ENCODE peak calls at places on chromosomes 6 and 20, in six cellular contexts. One of them, this sample, is unnamed.

GRCh38 chr6:165245287-165245686 is 64.1 kb downstream of the C6orf118 start:
- DNase-seq in OCI-LY7: peak; percentile 1
- DNase-seq in heart left ventricle: no peak
- DNase-seq in uterus: no peak
- DNase-seq in HCT116: no peak
- DNase-seq in cardiac fibroblast: peak; percentile 61
- DNase-seq in this sample: no peak

GRCh38 chr6:97305676-97306075 is 22.7 kb upstream of the MMS22L start:
- DNase-seq in cardiac fibroblast: no peak
- DNase-seq in heart left ventricle: no peak
- DNase-seq in HCT116: no peak
- DNase-seq in uterus: no peak
- DNase-seq in OCI-LY7: no peak
- DNase-seq in this sample: no peak

GRCh38 chr6:13272131-13273046 is 55.9 kb downstream of the TBC1D7 start:
- DNase-seq in cardiac fibroblast: no peak
- DNase-seq in uterus: no peak
- DNase-seq in heart left ventricle: peak; percentile 59
- DNase-seq in OCI-LY7: peak; percentile 84
- DNase-seq in HCT116: no peak
- DNase-seq in this sample: no peak

GRCh38 chr20:56987992-56988391 is 278.4 kb downstream of the BMP7 start:
- DNase-seq in cardiac fibroblast: no peak
- DNase-seq in uterus: no peak
- DNase-seq in OCI-LY7: no peak
- DNase-seq in HCT116: no peak
- DNase-seq in heart left ventricle: no peak
- DNase-seq in this sample: no peak

GRCh38 chr6:147849401-147849800 is 340.9 kb downstream of the SAMD5 start:
- DNase-seq in HCT116: no peak
- DNase-seq in cardiac fibroblast: no peak
- DNase-seq in uterus: no peak
- DNase-seq in OCI-LY7: no peak
- DNase-seq in heart left ventricle: no peak
- DNase-seq in this sample: no peak

GRCh38 chr6:8082954-8083858 is 19.0 kb upstream of the BLOC1S5 start:
- DNase-seq in uterus: no peak
- DNase-seq in heart left ventricle: no peak
- DNase-seq in HCT116: peak; percentile 64
- DNase-seq in OCI-LY7: no peak
- DNase-seq in cardiac fibroblast: peak; percentile 95
- DNase-seq in this sample: no peak

GRCh38 chr6:12886961-12887775 is 170.6 kb downstream of the PHACTR1 start:
- DNase-seq in cardiac fibroblast: no peak
- DNase-seq in heart left ventricle: no peak
- DNase-seq in OCI-LY7: no peak
- DNase-seq in uterus: no peak
- DNase-seq in HCT116: no peak
- DNase-seq in this sample: no peak

GRCh38 chr6:133568970-133569889 is 319.7 kb upstream of the TCF21 start:
- DNase-seq in cardiac fibroblast: peak; percentile 95
- DNase-seq in OCI-LY7: peak; percentile 8
- DNase-seq in uterus: peak; percentile 35
- DNase-seq in HCT116: peak; percentile 87
- DNase-seq in heart left ventricle: peak; percentile 42
- DNase-seq in this sample: no peak

GRCh38 chr6:85364354-85364753 is 85.5 kb upstream of the NT5E start:
- DNase-seq in OCI-LY7: no peak
- DNase-seq in HCT116: peak; percentile 69
- DNase-seq in heart left ventricle: no peak
- DNase-seq in cardiac fibroblast: peak; percentile 83
- DNase-seq in uterus: no peak
- DNase-seq in this sample: no peak

GRCh38 chr20:52104546-52105044 is 87.0 kb downstream of the ZFP64 start:
- DNase-seq in uterus: no peak
- DNase-seq in heart left ventricle: no peak
- DNase-seq in OCI-LY7: no peak
- DNase-seq in cardiac fibroblast: peak; percentile 36
- DNase-seq in HCT116: no peak
- DNase-seq in this sample: no peak

GRCh38 chr6:20630617-20631448 is 96.6 kb downstream of the CDKAL1 start:
- DNase-seq in HCT116: peak; percentile 63
- DNase-seq in cardiac fibroblast: no peak
- DNase-seq in uterus: no peak
- DNase-seq in OCI-LY7: no peak
- DNase-seq in heart left ventricle: no peak
- DNase-seq in this sample: no peak

GRCh38 chr20:45209924-45210323 is 3.1 kb downstream of the SEMG1 start:
- DNase-seq in HCT116: no peak
- DNase-seq in cardiac fibroblast: no peak
- DNase-seq in uterus: no peak
- DNase-seq in OCI-LY7: no peak
- DNase-seq in heart left ventricle: no peak
- DNase-seq in this sample: no peak

GRCh38 chr6:125957391-125957693 is 772 bp downstream of the HINT3 start:
- DNase-seq in heart left ventricle: no peak
- DNase-seq in HCT116: no peak
- DNase-seq in OCI-LY7: no peak
- DNase-seq in uterus: no peak
- DNase-seq in cardiac fibroblast: no peak
- DNase-seq in this sample: no peak

GRCh38 chr20:40599987-40600386 is 89.0 kb downstream of the MAFB start:
- DNase-seq in OCI-LY7: no peak
- DNase-seq in cardiac fibroblast: no peak
- DNase-seq in HCT116: no peak
- DNase-seq in uterus: no peak
- DNase-seq in heart left ventricle: no peak
- DNase-seq in this sample: no peak

GRCh38 chr20:40600441-40601235 is 88.4 kb downstream of the MAFB start:
- DNase-seq in HCT116: no peak
- DNase-seq in cardiac fibroblast: no peak
- DNase-seq in uterus: no peak
- DNase-seq in heart left ventricle: no peak
- DNase-seq in OCI-LY7: no peak
- DNase-seq in this sample: no peak

GRCh38 chr20:40604416-40604815 is 84.6 kb downstream of the MAFB start:
- DNase-seq in heart left ventricle: no peak
- DNase-seq in OCI-LY7: no peak
- DNase-seq in uterus: no peak
- DNase-seq in HCT116: no peak
- DNase-seq in cardiac fibroblast: no peak
- DNase-seq in this sample: no peak

GRCh38 chr20:40606237-40606636 is 82.8 kb downstream of the MAFB start:
- DNase-seq in heart left ventricle: no peak
- DNase-seq in HCT116: no peak
- DNase-seq in OCI-LY7: no peak
- DNase-seq in uterus: no peak
- DNase-seq in cardiac fibroblast: no peak
- DNase-seq in this sample: no peak

DNA sequence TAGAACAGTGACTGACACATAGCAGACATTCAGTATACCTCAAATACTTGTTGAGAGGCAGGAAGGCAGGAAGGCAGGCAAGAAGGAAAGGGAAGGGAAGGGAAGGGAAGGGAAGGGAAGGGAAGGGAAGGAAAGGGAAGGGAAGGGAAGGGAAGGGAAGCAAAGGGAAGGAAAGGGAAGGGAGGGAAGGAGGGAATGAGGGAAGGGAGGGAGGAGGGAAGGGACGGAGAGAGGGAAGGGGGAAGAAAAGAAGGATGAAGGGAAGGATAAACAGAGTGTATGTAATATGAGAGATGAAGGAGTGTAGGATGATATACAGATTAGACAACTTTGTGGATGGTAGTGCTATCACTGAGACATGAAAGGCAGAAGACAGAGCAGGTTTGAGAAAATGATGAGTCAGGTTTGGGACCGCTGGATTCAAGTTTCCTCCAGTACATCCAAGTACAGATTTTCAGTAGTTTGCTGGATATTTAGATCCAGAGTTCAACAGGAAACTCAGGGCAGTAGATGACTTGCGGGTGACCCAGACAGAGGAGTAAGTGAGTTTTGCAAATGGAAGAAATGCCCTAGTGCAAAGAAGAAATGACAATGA is 85.9 kb downstream of the MAFB start:
- DNase-seq in heart left ventricle: no peak
- DNase-seq in OCI-LY7: no peak
- DNase-seq in HCT116: no peak
- DNase-seq in uterus: no peak
- DNase-seq in cardiac fibroblast: no peak
- DNase-seq in this sample: no peak
- H3K4me3 ChIP-seq in heart left ventricle: no peak overlapping the region
- H3K4me3 ChIP-seq in OCI-LY7: no peak overlapping the region
- H3K4me3 ChIP-seq in HCT116: no peak overlapping the region
- H3K4me3 ChIP-seq in uterus: no peak overlapping the region
- H3K4me3 ChIP-seq in cardiac fibroblast: no peak overlapping the region
- H3K4me3 ChIP-seq in this sample: no peak overlapping the region

DNA sequence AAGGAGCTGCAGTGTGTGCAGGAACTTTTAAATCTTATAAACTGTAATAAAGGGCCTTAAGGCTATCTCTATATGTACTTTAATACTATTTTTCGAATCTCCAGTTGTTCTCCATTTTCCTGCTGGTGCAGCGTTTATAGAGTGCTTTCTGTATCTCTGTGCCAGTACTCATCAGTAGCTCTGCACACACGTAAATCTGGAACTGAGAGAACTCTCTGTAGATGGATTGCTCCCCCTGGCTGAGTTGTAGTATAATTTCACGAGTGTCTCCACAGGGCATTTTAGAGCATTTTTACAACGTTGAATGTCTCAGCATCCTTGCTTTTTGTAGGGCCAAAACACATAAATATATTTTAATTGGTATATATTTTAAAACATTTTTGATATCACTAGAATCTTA is 256.5 kb downstream of the TRDN start:
- DNase-seq in HCT116: no peak
- DNase-seq in OCI-LY7: peak; percentile 6
- DNase-seq in heart left ventricle: no peak
- DNase-seq in cardiac fibroblast: peak; percentile 24
- DNase-seq in uterus: no peak
- DNase-seq in this sample: no peak
- TF ChIP-seq CTCF in HCT116: peak; percentile 12
- TF ChIP-seq CTCF in OCI-LY7: peak; percentile 35
- TF ChIP-seq CTCF in heart left ventricle: peak; percentile 32
- TF ChIP-seq CTCF in cardiac fibroblast: no peak
- TF ChIP-seq CTCF in uterus: no peak
- TF ChIP-seq CTCF in this sample: no peak

GRCh38 chr6:151161363-151161762 is 78.4 kb upstream of the AKAP12 start:
- DNase-seq in heart left ventricle: no peak
- DNase-seq in HCT116: no peak
- DNase-seq in cardiac fibroblast: no peak
- DNase-seq in OCI-LY7: no peak
- DNase-seq in uterus: no peak
- DNase-seq in this sample: no peak
- H3K4me3 ChIP-seq in heart left ventricle: no peak overlapping the region
- H3K4me3 ChIP-seq in HCT116: no peak overlapping the region
- H3K4me3 ChIP-seq in cardiac fibroblast: no peak overlapping the region
- H3K4me3 ChIP-seq in OCI-LY7: no peak overlapping the region
- H3K4me3 ChIP-seq in uterus: no peak overlapping the region
- H3K4me3 ChIP-seq in this sample: no peak overlapping the region

GRCh38 chr6:2960935-2961334 is 10.4 kb downstream of the SERPINB6 start:
- DNase-seq in HCT116: no peak
- DNase-seq in uterus: no peak
- DNase-seq in cardiac fibroblast: no peak
- DNase-seq in heart left ventricle: no peak
- DNase-seq in OCI-LY7: no peak
- DNase-seq in this sample: no peak

GRCh38 chr6:2959909-2960719 is 11.3 kb downstream of the SERPINB6 start:
- DNase-seq in heart left ventricle: no peak
- DNase-seq in OCI-LY7: no peak
- DNase-seq in uterus: no peak
- DNase-seq in HCT116: no peak
- DNase-seq in cardiac fibroblast: peak; percentile 81
- DNase-seq in this sample: no peak

GRCh38 chr6:2961971-2962370 is 9.4 kb downstream of the SERPINB6 start:
- DNase-seq in HCT116: no peak
- DNase-seq in cardiac fibroblast: no peak
- DNase-seq in heart left ventricle: no peak
- DNase-seq in OCI-LY7: no peak
- DNase-seq in uterus: no peak
- DNase-seq in this sample: no peak

GRCh38 chr6:2962636-2963035 is 8.7 kb downstream of the SERPINB6 start:
- DNase-seq in HCT116: no peak
- DNase-seq in cardiac fibroblast: no peak
- DNase-seq in uterus: no peak
- DNase-seq in OCI-LY7: no peak
- DNase-seq in heart left ventricle: no peak
- DNase-seq in this sample: no peak

DNA sequence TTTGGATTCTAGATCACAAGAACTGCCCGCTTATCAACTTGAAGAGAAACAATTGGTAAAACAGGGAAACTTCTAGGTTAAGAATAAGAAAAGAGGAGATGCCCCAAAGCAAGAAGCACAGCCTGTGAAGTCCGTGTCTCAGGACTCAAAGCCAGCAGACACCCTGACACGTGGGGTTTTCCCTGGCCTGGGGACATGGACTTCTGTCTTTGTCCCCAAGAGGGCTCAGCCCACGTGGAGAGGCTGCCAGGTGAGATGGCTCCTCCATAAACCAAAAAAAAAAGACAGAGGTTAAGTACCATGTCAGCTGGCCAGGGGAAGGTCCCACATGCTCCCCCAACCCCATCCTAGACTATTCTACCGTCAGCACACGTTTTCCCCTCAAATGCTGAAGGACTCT is 9.9 kb downstream of the SERPINB6 start:
- DNase-seq in HCT116: no peak
- DNase-seq in heart left ventricle: no peak
- DNase-seq in OCI-LY7: no peak
- DNase-seq in cardiac fibroblast: no peak
- DNase-seq in uterus: no peak
- DNase-seq in this sample: no peak
- TF ChIP-seq CTCF in HCT116: no peak
- TF ChIP-seq CTCF in heart left ventricle: no peak
- TF ChIP-seq CTCF in OCI-LY7: no peak
- TF ChIP-seq CTCF in cardiac fibroblast: no peak
- TF ChIP-seq CTCF in uterus: no peak
- TF ChIP-seq CTCF in this sample: no peak